ENCODE peak calls at places on chromosomes 16 and 17, in four cellular contexts. One of them, this sample, is unnamed.

GRCh38 chr17:1561420-1562177 is 993 bp downstream of the PITPNA start:
- DNase-seq in NCI-H82: peak
- DNase-seq in dermis microvascular lymphatic vessel endothelial cell: no peak
- DNase-seq in hypothalamus: no peak
- DNase-seq in this sample: peak

GRCh38 chr16:86928517-86929148 is 350.3 kb downstream of the FOXL1 start:
- DNase-seq in NCI-H82: no peak
- DNase-seq in dermis microvascular lymphatic vessel endothelial cell: no peak
- DNase-seq in hypothalamus: no peak
- DNase-seq in this sample: no peak

GRCh38 chr17:69723741-69724140 is 309.2 kb downstream of the MAP2K6 start:
- DNase-seq in NCI-H82: peak
- DNase-seq in dermis microvascular lymphatic vessel endothelial cell: no peak
- DNase-seq in hypothalamus: no peak
- DNase-seq in this sample: no peak

GRCh38 chr16:53817117-53817516 is 113.2 kb downstream of the FTO start:
- DNase-seq in NCI-H82: no peak
- DNase-seq in dermis microvascular lymphatic vessel endothelial cell: no peak
- DNase-seq in hypothalamus: no peak
- DNase-seq in this sample: no peak

GRCh38 chr17:27856676-27857429 is 36.3 kb downstream of the LYRM9 start:
- DNase-seq in NCI-H82: no peak
- DNase-seq in dermis microvascular lymphatic vessel endothelial cell: no peak
- DNase-seq in hypothalamus: no peak
- DNase-seq in this sample: no peak

GRCh38 chr17:80427366-80428282 is 12.7 kb downstream of the ENDOV start:
- DNase-seq in NCI-H82: peak
- DNase-seq in dermis microvascular lymphatic vessel endothelial cell: no peak
- DNase-seq in hypothalamus: no peak
- DNase-seq in this sample: no peak

GRCh38 chr17:75623386-75623785 is 9.8 kb upstream of the SMIM5 start:
- DNase-seq in NCI-H82: no peak
- DNase-seq in dermis microvascular lymphatic vessel endothelial cell: no peak
- DNase-seq in hypothalamus: no peak
- DNase-seq in this sample: no peak

GRCh38 chr17:6172642-6173330 is 102.6 kb downstream of the WSCD1 start:
- DNase-seq in NCI-H82: peak
- DNase-seq in dermis microvascular lymphatic vessel endothelial cell: no peak
- DNase-seq in hypothalamus: no peak
- DNase-seq in this sample: no peak

GRCh38 chr17:34692932-34693331 is 113.5 kb downstream of the TMEM132E start:
- DNase-seq in NCI-H82: no peak
- DNase-seq in dermis microvascular lymphatic vessel endothelial cell: no peak
- DNase-seq in hypothalamus: no peak
- DNase-seq in this sample: no peak

GRCh38 chr16:50954469-50954868 is 196.6 kb downstream of the SALL1 start:
- DNase-seq in NCI-H82: no peak
- DNase-seq in dermis microvascular lymphatic vessel endothelial cell: no peak
- DNase-seq in hypothalamus: no peak
- DNase-seq in this sample: no peak

GRCh38 chr16:88456356-88457292 is 3.5 kb downstream of the ZFPM1 start:
- DNase-seq in NCI-H82: no peak
- DNase-seq in dermis microvascular lymphatic vessel endothelial cell: no peak
- DNase-seq in hypothalamus: no peak
- DNase-seq in this sample: no peak

This sample was measured in substantia nigra.